ENCODE peak calls at places on chromosomes 13 and 19, in ten cellular contexts. Y is PC-3; T is body of pancreas; K is activated B cell treated with CpG ODN at 0.5 μM for 24 hours; Q is tibial nerve; I is mammary epithelial cell; U is CD4-positive, alpha-beta T cell; M is fibroblast of lung; Z is brain microvascular endothelial cell; X is fibroblast of pulmonary artery. B is an unnamed sample.

GRCh38 chr19:34436716-34437115 is 8.5 kb downstream of the UBA2 start:
- DNase-seq in Y (no peak), T (no peak), K (no peak), Q (no peak), I (no peak), U (no peak), M (peak; percentile 52), Z (peak; percentile 72), X (peak; percentile 47), B (no peak)

GRCh38 chr19:10334340-10335148 is 1.2 kb upstream of the RAVER1 start:
- DNase-seq in Y (peak; percentile 99), T (peak; percentile 98), K (no peak), Q (peak; percentile 92), I (peak; percentile 90), U (no peak), M (peak; percentile 94), Z (peak; percentile 95), X (peak; percentile 97), B (peak; percentile 86)

GRCh38 chr13:26721251-26721939 is 39.2 kb downstream of the GPR12 start:
- DNase-seq in Y (no peak), T (no peak), K (no peak), Q (no peak), I (no peak), U (peak; percentile 11), M (no peak), Z (no peak), X (no peak), B (no peak)

GRCh38 chr13:95492044-95492801 is 60.3 kb upstream of the CLDN10 start:
- DNase-seq in Y (peak; percentile 32), T (no peak), K (no peak), Q (no peak), I (peak; percentile 28), U (no peak), M (no peak), Z (no peak), X (no peak), B (no peak)

GRCh38 chr13:42041684-42042035 is 6.8 kb upstream of the DGKH start:
- DNase-seq in Y (peak; percentile 61), T (peak; percentile 61), K (no peak), Q (no peak), I (peak; percentile 71), U (no peak), M (peak; percentile 59), Z (peak; percentile 70), X (peak; percentile 73), B (peak; percentile 37)

GRCh38 chr19:12202250-12202649 is 39.4 kb downstream of the ZNF136 start:
- DNase-seq in Y (no peak), T (peak; percentile 66), K (peak; percentile 33), Q (no peak), I (no peak), U (peak; percentile 45), M (no peak), Z (no peak), X (no peak), B (no peak)

GRCh38 chr13:106376411-106377112 is 158.9 kb downstream of the EFNB2 start:
- DNase-seq in Y (peak; percentile 91), T (peak; percentile 10), K (no peak), Q (no peak), I (peak; percentile 90), U (no peak), M (peak; percentile 98), Z (peak; percentile 98), X (peak; percentile 92), B (no peak)

GRCh38 chr13:31441804-31442487 is 242.2 kb downstream of the B3GLCT start:
- DNase-seq in Y (no peak), T (peak; percentile 28), K (no peak), Q (no peak), I (no peak), U (no peak), M (no peak), Z (no peak), X (no peak), B (no peak)

DNA sequence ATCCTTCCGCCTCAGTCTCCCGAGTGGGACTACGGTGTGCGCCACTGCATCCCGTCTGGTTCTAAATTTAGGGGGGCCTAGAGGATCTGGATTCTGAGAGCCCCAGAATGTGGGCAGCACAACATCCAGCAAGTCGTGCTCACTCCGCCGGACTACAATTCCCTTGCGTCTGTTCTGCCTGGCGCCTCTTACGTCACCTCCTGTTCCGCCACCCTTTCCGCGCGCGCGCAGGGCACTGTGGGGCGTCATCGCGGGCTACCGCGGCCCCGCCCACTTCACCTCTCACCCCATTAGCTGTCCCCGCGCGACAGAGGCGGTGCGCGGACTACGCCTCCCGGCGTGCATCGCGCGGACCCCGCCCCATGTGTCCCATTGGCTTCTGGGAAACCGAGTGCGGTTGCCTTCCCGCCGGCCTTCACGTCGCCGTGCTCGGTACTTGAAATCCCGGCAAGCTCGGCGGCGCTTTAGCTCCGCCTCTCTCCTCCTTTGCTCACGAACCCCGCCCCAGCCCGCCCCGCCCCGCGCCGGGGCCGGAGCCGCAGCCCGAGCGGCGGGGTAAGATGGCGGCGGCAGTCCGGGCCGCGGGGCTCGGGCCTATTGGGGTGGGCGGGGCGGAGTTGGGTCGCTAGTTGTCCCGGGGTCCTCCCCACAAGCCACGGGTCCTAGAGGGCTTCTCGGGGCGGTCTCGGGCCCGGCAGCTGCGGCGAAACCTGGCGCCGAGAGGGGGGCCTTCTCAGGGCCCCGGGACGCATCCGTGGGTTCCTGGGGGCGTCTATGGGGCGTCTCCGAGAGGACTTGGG is at the start of gene SCAF1:
- DNase-seq in Y (peak; percentile 100), T (peak; percentile 99), K (peak; percentile 99), Q (peak; percentile 98), I (peak; percentile 100), U (peak; percentile 98), M (peak; percentile 99), Z (peak; percentile 99), X (peak; percentile 100), B (peak; percentile 99)
- TF ChIP-seq CTCF in Y (no peak), T (no peak), K (no peak), Q (no peak), I (no peak), U (no peak), M (no peak), Z (no peak), X (no peak), B (no peak)

GRCh38 chr19:7648265-7649014 is 11.5 kb downstream of the STXBP2 start:
- DNase-seq in Y (no peak), T (no peak), K (no peak), Q (no peak), I (no peak), U (no peak), M (no peak), Z (no peak), X (no peak), B (no peak)

GRCh38 chr19:7655581-7655980 is 13.3 kb upstream of the RETN start:
- DNase-seq in Y (no peak), T (no peak), K (no peak), Q (no peak), I (no peak), U (no peak), M (no peak), Z (no peak), X (no peak), B (no peak)

GRCh38 chr19:7650148-7650547 is 13.2 kb downstream of the STXBP2 start:
- DNase-seq in Y (no peak), T (no peak), K (no peak), Q (no peak), I (no peak), U (no peak), M (no peak), Z (no peak), X (no peak), B (no peak)

GRCh38 chr19:7654401-7654800 is 14.4 kb upstream of the RETN start:
- DNase-seq in Y (no peak), T (no peak), K (no peak), Q (no peak), I (peak; percentile 19), U (no peak), M (no peak), Z (no peak), X (no peak), B (no peak)

DNA sequence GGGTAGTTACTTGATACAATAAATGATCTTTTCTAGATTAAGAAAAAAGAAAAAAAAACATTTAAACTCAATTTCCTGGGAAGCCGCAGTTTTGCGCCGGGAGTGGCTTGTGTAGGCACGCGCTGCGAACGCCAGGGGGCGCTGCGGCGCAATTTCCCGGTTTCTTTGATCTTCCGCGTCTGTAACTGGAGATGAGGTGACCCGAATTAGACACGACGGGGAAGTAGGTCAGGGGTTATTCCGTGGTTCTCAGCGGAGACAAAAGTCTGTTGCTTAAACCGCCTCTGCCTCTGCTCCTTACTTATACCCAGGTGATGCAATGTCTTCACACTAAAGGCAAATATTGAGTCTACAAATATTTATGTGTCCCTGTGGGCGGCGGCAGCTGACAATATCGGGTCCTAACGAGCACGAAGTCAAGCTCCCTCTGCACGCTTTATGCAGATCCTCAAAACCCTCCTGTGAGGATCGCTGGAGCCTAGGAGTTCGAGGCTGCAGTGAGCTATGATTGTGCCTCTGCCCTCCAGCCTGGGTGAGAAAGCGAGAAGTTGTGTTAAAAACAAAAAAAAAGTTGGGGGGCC is 15.2 kb downstream of the STXBP2 start:
- DNase-seq in Y (peak; percentile 95), T (peak; percentile 88), K (peak; percentile 82), Q (peak; percentile 42), I (peak; percentile 57), U (peak; percentile 84), M (peak; percentile 45), Z (peak; percentile 56), X (peak; percentile 71), B (peak; percentile 90)
- TF ChIP-seq CTCF in Y (peak; percentile 97), T (peak; percentile 100), K (peak; percentile 81), Q (peak; percentile 97), I (peak; percentile 88), U (peak; percentile 99), M (peak; percentile 96), Z (peak; percentile 98), X (peak; percentile 96), B (peak; percentile 99)

GRCh38 chr13:112473818-112474217 is 97.7 kb downstream of the SPACA7 start:
- DNase-seq in Y (no peak), T (no peak), K (no peak), Q (no peak), I (no peak), U (no peak), M (no peak), Z (no peak), X (no peak), B (no peak)
- TF ChIP-seq CTCF in Y (no peak), T (no peak), K (no peak), Q (no peak), I (no peak), U (no peak), M (no peak), Z (no peak), X (no peak), B (peak; percentile 12)

GRCh38 chr13:50910483-50910805 is 853 bp downstream of the RNASEH2B start:
- DNase-seq in Y (peak; percentile 25), T (no peak), K (no peak), Q (no peak), I (no peak), U (no peak), M (peak; percentile 62), Z (no peak), X (peak; percentile 37), B (peak; percentile 14)
- TF ChIP-seq CTCF in Y (no peak), T (no peak), K (no peak), Q (no peak), I (no peak), U (no peak), M (no peak), Z (peak; percentile 8), X (no peak), B (no peak)

GRCh38 chr19:55638864-55639359 is 1.9 kb upstream of the ZNF580 start:
- DNase-seq in Y (peak; percentile 64), T (no peak), K (no peak), Q (no peak), I (no peak), U (no peak), M (peak; percentile 28), Z (no peak), X (peak; percentile 49), B (no peak)
- TF ChIP-seq CTCF in Y (peak; percentile 81), T (no peak), K (no peak), Q (no peak), I (peak; percentile 37), U (peak; percentile 43), M (peak; percentile 48), Z (peak; percentile 72), X (peak; percentile 43), B (peak; percentile 56)

B was measured in progenitor cell of endocrine pancreas.